ENCODE peak calls at places on chromosomes 2 and 18, in six cellular contexts. R is stimulated activated CD8-positive, alpha-beta memory T cell treated with anti-CD3 and anti-CD28 coated beads, Interleukin-12 subunit alpha, Interleukin-12 subunit beta, amount 100 ng/mL, for 1 hour; F is fibroblast of lung; G is ureter; D is kidney epithelial cell; Q is kidney glomerular epithelial cell. M is an unnamed sample.

GRCh38 chr18:51897884-51898283 is 442.1 kb upstream of the DCC start:
- DNase-seq in R (no peak), F (no peak), G (no peak), D (no peak), Q (no peak), M (no peak)

GRCh38 chr2:45643543-45644542 is 7.6 kb upstream of the PRKCE start:
- DNase-seq in R (peak), F (peak), G (peak), D (no peak), Q (peak), M (no peak)

GRCh38 chr18:22914633-22915032 is 18.5 kb upstream of the RBBP8 start:
- DNase-seq in R (no peak), F (no peak), G (no peak), D (peak), Q (peak), M (no peak)

GRCh38 chr2:9944330-9944758 is 7.1 kb upstream of the GRHL1 start:
- DNase-seq in R (no peak), F (no peak), G (no peak), D (no peak), Q (no peak), M (no peak)

GRCh38 chr18:74499633-74500032 is 3.5 kb downstream of the CNDP2 start:
- DNase-seq in R (no peak), F (peak), G (peak), D (no peak), Q (no peak), M (no peak)

GRCh38 chr2:148545387-148546256 is 98.9 kb upstream of the EPC2 start:
- DNase-seq in R (no peak), F (no peak), G (no peak), D (no peak), Q (no peak), M (no peak)

GRCh38 chr2:69237070-69237670 is 149.9 kb downstream of the GFPT1 start:
- DNase-seq in R (no peak), F (no peak), G (no peak), D (no peak), Q (no peak), M (no peak)

GRCh38 chr18:50627594-50628542 is 68.0 kb downstream of the MAPK4 start:
- DNase-seq in R (no peak), F (no peak), G (no peak), D (no peak), Q (no peak), M (no peak)

M was measured in astrocyte of the cerebellum.